ENCODE peak calls at places on chromosomes 1 and 21, in seven cellular contexts. J, M, B, X, P, G and Z are unnamed samples.

GRCh38 chr1:82445132-82445531 is 644.4 kb downstream of the ADGRL2 start:
- DNase-seq in G (no peak), P (no peak), B (no peak), M (no peak), X (no peak), J (no peak), Z (no peak)

GRCh38 chr1:231039161-231040018 is 664 bp downstream of the FAM89A start:
- DNase-seq in B (peak), P (peak), G (peak), J (peak), X (peak), M (no peak), Z (peak)

GRCh38 chr1:184118051-184118450 is 66.5 kb downstream of the TSEN15 start:
- DNase-seq in G (no peak), B (peak), M (peak), J (no peak), P (no peak), X (peak), Z (peak)

GRCh38 chr21:36890086-36890485 is 76.4 kb downstream of the HLCS start:
- DNase-seq in G (no peak), J (no peak), B (no peak), M (no peak), P (no peak), X (peak), Z (no peak)

GRCh38 chr1:47333922-47334764 is 553 bp downstream of the CMPK1 start:
- DNase-seq in X (peak), P (peak), G (peak), J (peak), B (peak), M (peak), Z (peak)

GRCh38 chr1:237901284-237901870 is 10.7 kb upstream of the ZP4 start:
- DNase-seq in G (peak), J (peak), M (peak), P (no peak), B (no peak), X (peak), Z (no peak)

GRCh38 chr21:43814215-43815106 is 25.1 kb downstream of the RRP1 start:
- DNase-seq in J (no peak), M (no peak), P (no peak), G (no peak), B (no peak), X (peak), Z (no peak)

GRCh38 chr1:5389101-5389885 is 602.9 kb downstream of the NPHP4 start:
- DNase-seq in G (no peak), M (no peak), J (no peak), P (no peak), B (no peak), X (no peak), Z (no peak)

GRCh38 chr1:156828414-156829085 is 11.9 kb upstream of the SH2D2A start:
- DNase-seq in B (no peak), X (no peak), M (no peak), P (no peak), G (no peak), J (no peak), Z (no peak)

GRCh38 chr1:153040950-153041631 is at the start of gene SPRR2D:
- DNase-seq in G (no peak), M (peak), J (no peak), X (no peak), B (no peak), P (no peak), Z (no peak)

GRCh38 chr21:44889625-44890337 is 16.3 kb upstream of the PTTG1IP start:
- DNase-seq in X (no peak), B (no peak), J (no peak), M (no peak), P (no peak), G (peak), Z (no peak)

GRCh38 chr1:6039031-6039430 is 6.7 kb upstream of the KCNAB2 start:
- DNase-seq in G (no peak), J (no peak), M (no peak), P (no peak), X (no peak), B (no peak), Z (no peak)

GRCh38 chr1:66848193-66848592 is 47.1 kb upstream of the INSL5 start:
- DNase-seq in P (no peak), G (no peak), M (no peak), X (no peak), B (no peak), J (no peak), Z (no peak)

GRCh38 chr1:186374313-186375151 is 521 bp downstream of the TPR start:
- DNase-seq in G (peak), J (peak), B (peak), X (peak), M (peak), P (no peak), Z (peak)

GRCh38 chr21:45406801-45407628 is 2.0 kb downstream of the COL18A1 start:
- DNase-seq in P (no peak), B (peak), J (peak), G (no peak), M (no peak), X (no peak), Z (no peak)

GRCh38 chr1:216447898-216448568 is 24.8 kb upstream of the USH2A start:
- DNase-seq in P (no peak), X (peak), G (no peak), M (peak), J (no peak), B (peak), Z (peak)

GRCh38 chr1:40182956-40183710 is 21.9 kb downstream of the RLF start:
- DNase-seq in X (peak), B (peak), G (peak), P (no peak), J (peak), M (peak), Z (peak)

GRCh38 chr1:30522031-30523004 is 201.1 kb downstream of the MATN1 start:
- DNase-seq in B (peak), X (peak), M (peak), P (peak), J (no peak), G (no peak), Z (peak)

GRCh38 chr1:243213045-243213787 is 41.9 kb downstream of the CEP170 start:
- DNase-seq in M (peak), G (no peak), X (peak), J (no peak), B (peak), P (no peak), Z (peak)

GRCh38 chr1:230587056-230587455 is 55.2 kb upstream of the COG2 start:
- DNase-seq in X (no peak), J (no peak), B (no peak), M (no peak), G (no peak), P (no peak), Z (no peak)

GRCh38 chr1:222711319-222712252 is 705 bp downstream of the AIDA start:
- DNase-seq in J (peak), M (peak), X (peak), P (peak), G (peak), B (peak), Z (peak)

GRCh38 chr21:38333290-38334272 is 76.8 kb downstream of the KCNJ15 start:
- DNase-seq in J (no peak), B (peak), M (no peak), P (no peak), G (no peak), X (no peak), Z (no peak)
- TF ChIP-seq CTCF in J (no peak), B (peak), M (peak), P (no peak), G (no peak), X (peak), Z (peak)

DNA sequence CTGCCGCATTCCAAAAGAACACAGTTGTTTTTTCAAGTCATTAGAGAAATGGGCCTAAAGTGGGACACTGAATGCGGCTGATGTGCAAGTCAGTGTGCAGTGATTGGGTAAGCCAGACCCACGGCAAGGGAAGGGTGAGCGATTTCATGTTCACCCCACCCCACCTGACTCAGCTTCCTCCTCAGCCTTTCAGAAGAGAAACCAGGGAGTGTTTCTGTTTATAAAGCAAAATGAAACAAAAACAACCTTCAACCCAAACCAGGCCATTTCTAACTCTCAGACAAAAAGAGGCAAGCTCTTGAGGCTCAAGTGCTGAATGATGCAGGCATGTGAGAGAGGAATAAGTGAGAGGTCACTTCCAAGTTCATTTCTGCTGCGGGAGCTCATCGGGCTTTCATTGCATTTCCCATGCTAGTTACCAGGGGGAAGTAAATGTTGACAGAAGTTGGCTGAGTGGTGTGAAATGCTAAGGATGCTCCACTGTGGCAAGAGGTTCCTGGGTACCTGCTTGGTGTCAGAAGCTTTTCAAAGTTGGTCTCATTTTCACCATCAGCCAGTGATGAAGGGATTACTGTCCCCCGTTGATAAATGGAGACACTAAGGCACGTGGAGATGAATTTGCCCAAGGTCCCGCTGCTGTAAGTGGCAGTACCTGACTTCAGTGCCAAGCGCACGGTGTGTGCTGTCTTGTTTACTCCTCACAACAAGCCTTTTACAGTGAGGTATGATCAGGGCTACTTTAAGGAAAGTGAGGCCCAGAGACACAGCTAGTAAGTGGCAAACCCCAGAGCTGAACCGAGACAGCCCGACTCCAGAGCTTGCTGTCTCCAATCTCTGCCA is 29.1 kb downstream of the STPG1 start:
- DNase-seq in M (peak), X (peak), J (no peak), G (no peak), P (no peak), B (peak), Z (peak)
- H3K4me3 ChIP-seq in M (no peak), X (no peak), J (no peak), G (no peak), P (no peak), B (no peak), Z (no peak)

GRCh38 chr1:113874017-113874879 is 2.7 kb upstream of the PTPN22 start:
- DNase-seq in B (peak), P (no peak), X (peak), G (no peak), J (peak), M (peak), Z (no peak)
- TF ChIP-seq CTCF in B (peak), P (no peak), X (no peak), G (peak), J (peak), M (peak), Z (no peak)

GRCh38 chr1:150256549-150257341 is 829 bp upstream of the CA14 start:
- DNase-seq in B (peak), P (peak), J (no peak), X (peak), G (peak), M (no peak), Z (peak)
- H3K4me3 ChIP-seq in B (no peak), P (no peak), J (no peak), X (no peak), G (no peak), M (no peak), Z (no peak)

DNA sequence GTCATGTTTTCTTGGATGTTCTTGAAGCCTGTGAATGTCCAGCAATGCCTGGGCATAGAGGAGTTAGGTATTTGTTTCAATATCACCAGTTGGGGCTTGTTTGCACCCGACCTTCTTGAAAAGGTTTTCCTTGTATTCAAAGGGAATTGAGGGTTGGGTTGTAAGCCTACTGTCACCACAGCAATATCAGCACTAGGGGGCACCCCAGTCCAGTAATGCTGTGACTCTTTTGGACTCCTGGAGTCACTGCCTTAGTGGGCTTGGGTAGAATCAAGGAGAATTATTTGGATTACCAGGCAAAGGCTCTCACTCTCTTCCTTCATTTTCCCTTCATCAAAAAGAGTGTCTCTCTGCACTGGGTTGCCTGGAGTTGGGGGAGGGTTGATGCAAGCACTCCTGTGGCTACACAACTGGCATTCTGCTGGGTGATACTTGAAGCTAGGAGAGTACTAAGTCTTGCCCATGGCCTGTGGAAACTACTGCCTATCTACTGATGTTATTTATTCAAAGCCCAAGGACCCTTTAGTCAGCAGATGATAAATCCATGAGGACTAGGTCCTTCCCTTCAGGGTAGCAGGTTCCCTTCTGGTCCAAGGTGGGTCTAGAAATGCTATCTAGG is 34.5 kb downstream of the OR10R2 start:
- DNase-seq in X (no peak), B (peak), J (peak), G (peak), P (no peak), M (peak), Z (no peak)
- TF ChIP-seq CTCF in X (no peak), B (peak), J (peak), G (peak), P (no peak), M (peak), Z (peak)

DNA sequence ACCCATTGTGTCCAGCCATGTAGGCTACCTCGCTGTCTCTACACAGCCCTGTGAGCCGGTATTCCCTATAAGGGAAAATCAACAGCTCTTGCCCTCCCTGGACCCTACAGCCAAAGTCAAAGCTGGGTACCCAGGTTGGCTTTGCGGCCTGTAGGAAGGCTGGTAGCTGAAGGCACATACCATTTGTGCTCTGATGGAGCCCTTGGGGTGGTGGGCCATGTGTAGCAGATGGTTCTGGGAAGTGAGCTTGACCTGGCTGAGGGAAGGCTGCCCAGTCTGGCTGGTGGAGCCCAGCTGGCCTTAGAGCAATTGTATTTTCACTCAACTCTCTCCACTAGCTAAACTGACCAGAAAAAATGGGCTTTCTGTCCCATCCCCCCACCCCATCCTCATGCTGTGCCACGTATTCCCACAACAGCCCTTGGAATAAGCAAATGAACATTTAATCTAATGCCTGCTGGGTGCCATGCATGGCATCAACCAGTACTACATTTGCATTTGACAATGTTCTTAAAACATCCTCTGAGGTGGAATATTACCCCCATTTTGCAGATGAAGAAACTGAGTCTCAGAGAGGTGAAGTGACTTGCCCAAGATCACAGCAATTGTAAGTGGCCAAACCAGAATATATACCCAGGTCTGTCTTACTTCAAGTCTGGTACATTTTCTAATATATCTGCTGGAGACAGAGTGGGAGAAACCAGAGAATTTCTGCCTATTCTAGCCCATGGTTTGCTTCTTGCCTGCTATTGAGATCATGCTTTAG is 56.8 kb downstream of the NDUFS5 start:
- DNase-seq in M (no peak), X (no peak), B (no peak), P (no peak), J (no peak), G (no peak), Z (no peak)
- H3K4me3 ChIP-seq in M (no peak), X (no peak), B (no peak), P (no peak), J (no peak), G (no peak), Z (no peak)